ENCODE peak calls at places on chromosome 18, in seven cellular contexts. One of them, this sample, is unnamed.
A peak's percentile ranks its signal among the peaks of the same experiment; 100 is the strongest.

GRCh38 chr18:13271512-13271911 is 53.0 kb downstream of the LDLRAD4 start:
- DNase-seq in left cardiac atrium: peak; percentile 75
- DNase-seq in Right ventricle myocardium inferior: no peak
- DNase-seq in NT2/D1: no peak
- DNase-seq in Calu3: no peak
- DNase-seq in body of pancreas: no peak
- DNase-seq in memory B cell: no peak
- DNase-seq in this sample: no peak

GRCh38 chr18:62324917-62325805 is at the start of gene TNFRSF11A:
- DNase-seq in memory B cell: peak; percentile 68
- DNase-seq in left cardiac atrium: peak; percentile 32
- DNase-seq in Right ventricle myocardium inferior: no peak
- DNase-seq in Calu3: peak; percentile 88
- DNase-seq in NT2/D1: no peak
- DNase-seq in body of pancreas: peak; percentile 68
- DNase-seq in this sample: no peak

GRCh38 chr18:63515799-63516198 is 26.4 kb upstream of the SERPINB12 start:
- DNase-seq in Right ventricle myocardium inferior: no peak
- DNase-seq in memory B cell: no peak
- DNase-seq in left cardiac atrium: no peak
- DNase-seq in body of pancreas: no peak
- DNase-seq in NT2/D1: no peak
- DNase-seq in Calu3: no peak
- DNase-seq in this sample: no peak

GRCh38 chr18:56298935-56299334 is 339.5 kb downstream of the TXNL1 start:
- DNase-seq in body of pancreas: no peak
- DNase-seq in Right ventricle myocardium inferior: no peak
- DNase-seq in NT2/D1: no peak
- DNase-seq in memory B cell: no peak
- DNase-seq in left cardiac atrium: no peak
- DNase-seq in Calu3: peak; percentile 60
- DNase-seq in this sample: no peak

GRCh38 chr18:54742654-54743053 is 85.6 kb upstream of the RAB27B start:
- DNase-seq in Calu3: no peak
- DNase-seq in body of pancreas: peak; percentile 41
- DNase-seq in memory B cell: no peak
- DNase-seq in left cardiac atrium: peak; percentile 81
- DNase-seq in Right ventricle myocardium inferior: no peak
- DNase-seq in NT2/D1: no peak
- DNase-seq in this sample: no peak

GRCh38 chr18:77899972-77900754 is 650.5 kb downstream of the GALR1 start:
- DNase-seq in body of pancreas: peak; percentile 42
- DNase-seq in memory B cell: peak; percentile 56
- DNase-seq in Right ventricle myocardium inferior: peak; percentile 66
- DNase-seq in Calu3: peak; percentile 81
- DNase-seq in NT2/D1: peak; percentile 44
- DNase-seq in left cardiac atrium: peak; percentile 40
- DNase-seq in this sample: no peak

GRCh38 chr18:37712776-37713175 is 147.2 kb upstream of the CELF4 start:
- DNase-seq in Calu3: no peak
- DNase-seq in left cardiac atrium: no peak
- DNase-seq in Right ventricle myocardium inferior: no peak
- DNase-seq in memory B cell: no peak
- DNase-seq in body of pancreas: no peak
- DNase-seq in NT2/D1: no peak
- DNase-seq in this sample: no peak

GRCh38 chr18:11989174-11989573 is 7.9 kb downstream of the IMPA2 start:
- DNase-seq in NT2/D1: no peak
- DNase-seq in left cardiac atrium: no peak
- DNase-seq in Calu3: no peak
- DNase-seq in memory B cell: no peak
- DNase-seq in Right ventricle myocardium inferior: no peak
- DNase-seq in body of pancreas: no peak
- DNase-seq in this sample: no peak

GRCh38 chr18:28514699-28515098 is 337.8 kb upstream of the CDH2 start:
- DNase-seq in NT2/D1: no peak
- DNase-seq in body of pancreas: no peak
- DNase-seq in Right ventricle myocardium inferior: no peak
- DNase-seq in Calu3: no peak
- DNase-seq in memory B cell: no peak
- DNase-seq in left cardiac atrium: no peak
- DNase-seq in this sample: no peak

GRCh38 chr18:50644807-50645206 is 84.9 kb downstream of the MAPK4 start:
- DNase-seq in NT2/D1: no peak
- DNase-seq in memory B cell: no peak
- DNase-seq in Right ventricle myocardium inferior: no peak
- DNase-seq in body of pancreas: no peak
- DNase-seq in left cardiac atrium: no peak
- DNase-seq in Calu3: peak; percentile 46
- DNase-seq in this sample: no peak

GRCh38 chr18:10912790-10913560 is 236.4 kb downstream of the PIEZO2 start:
- DNase-seq in Calu3: peak; percentile 21
- DNase-seq in left cardiac atrium: peak; percentile 44
- DNase-seq in Right ventricle myocardium inferior: no peak
- DNase-seq in memory B cell: no peak
- DNase-seq in body of pancreas: no peak
- DNase-seq in NT2/D1: no peak
- DNase-seq in this sample: peak; percentile 13

GRCh38 chr18:59357928-59358327 is 1.1 kb downstream of the LMAN1 start:
- DNase-seq in Calu3: no peak
- DNase-seq in Right ventricle myocardium inferior: no peak
- DNase-seq in left cardiac atrium: no peak
- DNase-seq in NT2/D1: no peak
- DNase-seq in memory B cell: no peak
- DNase-seq in body of pancreas: peak; percentile 21
- DNase-seq in this sample: peak; percentile 1

GRCh38 chr18:45322343-45322742 is 292.9 kb upstream of the SLC14A2 start:
- DNase-seq in left cardiac atrium: no peak
- DNase-seq in memory B cell: no peak
- DNase-seq in NT2/D1: no peak
- DNase-seq in body of pancreas: no peak
- DNase-seq in Right ventricle myocardium inferior: no peak
- DNase-seq in Calu3: no peak
- DNase-seq in this sample: no peak

GRCh38 chr18:12281861-12282260 is 26.2 kb upstream of the TUBB6 start:
- DNase-seq in body of pancreas: no peak
- DNase-seq in Calu3: no peak
- DNase-seq in NT2/D1: no peak
- DNase-seq in left cardiac atrium: no peak
- DNase-seq in memory B cell: no peak
- DNase-seq in Right ventricle myocardium inferior: no peak
- DNase-seq in this sample: no peak

GRCh38 chr18:57051586-57052044 is 95.3 kb upstream of the BOD1L2 start:
- DNase-seq in Right ventricle myocardium inferior: no peak
- DNase-seq in memory B cell: no peak
- DNase-seq in Calu3: peak; percentile 59
- DNase-seq in body of pancreas: no peak
- DNase-seq in NT2/D1: no peak
- DNase-seq in left cardiac atrium: no peak
- DNase-seq in this sample: no peak

GRCh38 chr18:76376225-76376624 is 118.8 kb downstream of the ZNF516 start:
- DNase-seq in left cardiac atrium: no peak
- DNase-seq in Calu3: no peak
- DNase-seq in memory B cell: no peak
- DNase-seq in Right ventricle myocardium inferior: no peak
- DNase-seq in body of pancreas: no peak
- DNase-seq in NT2/D1: no peak
- DNase-seq in this sample: no peak

GRCh38 chr18:49020129-49020528 is 69.4 kb upstream of the SMAD7 start:
- DNase-seq in memory B cell: no peak
- DNase-seq in Calu3: no peak
- DNase-seq in NT2/D1: no peak
- DNase-seq in body of pancreas: no peak
- DNase-seq in left cardiac atrium: no peak
- DNase-seq in Right ventricle myocardium inferior: no peak
- DNase-seq in this sample: no peak

GRCh38 chr18:616380-616995 is 19.7 kb downstream of the CLUL1 start:
- DNase-seq in Right ventricle myocardium inferior: no peak
- DNase-seq in NT2/D1: no peak
- DNase-seq in Calu3: peak; percentile 21
- DNase-seq in left cardiac atrium: no peak
- DNase-seq in body of pancreas: no peak
- DNase-seq in memory B cell: no peak
- DNase-seq in this sample: peak; percentile 47

GRCh38 chr18:2597639-2598038 is 26.3 kb downstream of the NDC80 start:
- DNase-seq in memory B cell: no peak
- DNase-seq in left cardiac atrium: no peak
- DNase-seq in NT2/D1: no peak
- DNase-seq in Right ventricle myocardium inferior: no peak
- DNase-seq in Calu3: no peak
- DNase-seq in body of pancreas: no peak
- DNase-seq in this sample: no peak

GRCh38 chr18:6482198-6482977 is 67.7 kb upstream of the L3MBTL4 start:
- DNase-seq in left cardiac atrium: peak; percentile 86
- DNase-seq in Calu3: peak; percentile 15
- DNase-seq in body of pancreas: peak; percentile 56
- DNase-seq in memory B cell: peak; percentile 10
- DNase-seq in NT2/D1: peak; percentile 65
- DNase-seq in Right ventricle myocardium inferior: peak; percentile 83
- DNase-seq in this sample: peak; percentile 39